ENCODE peak calls at places on chromosome 10, in ten cellular contexts. M is colonic mucosa, Z is cardiac muscle cell, J is fibroblast of mammary gland, C is HFF-Myc, O is PC-3, H is NB4, V is choroid plexus epithelial cell, B is astrocyte of the spinal cord, X is right lobe of liver. P is an unnamed sample.

GRCh38 chr10:99654791-99655190 is 4.5 kb upstream of the ENTPD7 start:
- DNase-seq in M (no peak), Z (no peak), C (no peak), J (no peak), B (no peak), O (peak), H (no peak), X (no peak), V (no peak), P (no peak)

GRCh38 chr10:32600317-32600716 is 154.4 kb downstream of the CCDC7 start:
- DNase-seq in C (no peak), M (no peak), O (no peak), X (no peak), J (no peak), B (no peak), H (no peak), V (no peak), Z (no peak), P (no peak)

GRCh38 chr10:93921338-93921737 is 27.6 kb downstream of the SLC35G1 start:
- DNase-seq in O (no peak), B (no peak), H (peak), J (no peak), M (peak), V (no peak), C (no peak), X (peak), Z (no peak), P (no peak)

GRCh38 chr10:94012834-94013830 is 19.4 kb downstream of the PLCE1 start:
- DNase-seq in H (no peak), X (no peak), M (no peak), Z (no peak), C (no peak), O (peak), V (no peak), J (peak), B (no peak), P (no peak)

GRCh38 chr10:124259139-124259825 is 159.4 kb downstream of the OAT start:
- DNase-seq in C (no peak), V (peak), B (no peak), X (no peak), M (no peak), Z (peak), H (peak), J (no peak), O (peak), P (no peak)

GRCh38 chr10:23194966-23195845 is 3.1 kb downstream of the PTF1A start:
- DNase-seq in V (no peak), Z (no peak), M (no peak), J (no peak), B (no peak), O (no peak), C (no peak), H (no peak), X (no peak), P (no peak)

GRCh38 chr10:99966306-99966705 is 43.4 kb downstream of the DNMBP start:
- DNase-seq in M (no peak), V (peak), B (peak), H (no peak), X (no peak), O (peak), C (peak), J (peak), Z (peak), P (peak)

GRCh38 chr10:125189162-125189561 is 28.8 kb upstream of the CTBP2 start:
- DNase-seq in J (no peak), C (no peak), M (no peak), V (no peak), O (no peak), Z (no peak), B (no peak), H (no peak), X (no peak), P (no peak)

GRCh38 chr10:124364674-124365073 is 54.0 kb downstream of the OAT start:
- DNase-seq in C (no peak), M (no peak), J (no peak), H (no peak), O (no peak), X (no peak), B (no peak), V (no peak), Z (no peak), P (no peak)

GRCh38 chr10:50438049-50438936 is 185.5 kb downstream of the SGMS1 start:
- DNase-seq in V (no peak), C (no peak), M (no peak), H (peak), X (no peak), O (no peak), B (no peak), Z (no peak), J (no peak), P (no peak)

GRCh38 chr10:52232561-52233350 is 81.3 kb upstream of the DKK1 start:
- DNase-seq in J (no peak), C (no peak), O (peak), H (peak), B (no peak), M (peak), V (peak), Z (peak), X (no peak), P (no peak)

GRCh38 chr10:46541735-46542566 is 14.5 kb downstream of the GPRIN2 start:
- DNase-seq in X (peak), O (no peak), H (no peak), Z (no peak), M (no peak), J (no peak), C (no peak), V (no peak), B (no peak), P (no peak)

GRCh38 chr10:12716042-12716441 is 285.5 kb downstream of the CCDC3 start:
- DNase-seq in V (no peak), C (no peak), X (no peak), M (no peak), O (no peak), B (no peak), Z (no peak), H (no peak), J (no peak), P (no peak)

GRCh38 chr10:12721334-12721733 is 280.2 kb downstream of the CCDC3 start:
- DNase-seq in V (no peak), Z (no peak), B (no peak), M (no peak), C (no peak), H (no peak), X (no peak), O (no peak), J (no peak), P (no peak)

GRCh38 chr10:12720217-12720981 is 281.1 kb downstream of the CCDC3 start:
- DNase-seq in J (peak), M (peak), X (peak), C (no peak), O (peak), V (peak), B (peak), H (peak), Z (peak), P (peak)

GRCh38 chr10:12719365-12719764 is 282.1 kb downstream of the CCDC3 start:
- DNase-seq in M (peak), X (peak), C (no peak), O (peak), H (peak), B (no peak), V (peak), J (peak), Z (peak), P (no peak)

GRCh38 chr10:12717981-12718707 is 283.4 kb downstream of the CCDC3 start:
- DNase-seq in J (peak), V (peak), B (peak), C (no peak), H (no peak), O (peak), Z (peak), M (no peak), X (no peak), P (no peak)
- TF ChIP-seq CTCF in J (no peak), V (peak), B (no peak), C (no peak), H (no peak), O (peak), Z (peak), M (no peak), X (peak), P (peak)

GRCh38 chr10:97075961-97076525 is 109.7 kb downstream of the SLIT1 start:
- DNase-seq in J (no peak), X (no peak), V (no peak), M (no peak), B (no peak), C (no peak), H (no peak), O (no peak), Z (no peak), P (no peak)
- H3K4me3 ChIP-seq in J (no peak), X (no peak), V (no peak), M (no peak), B (no peak), C (no peak), H (no peak), O (no peak), Z (no peak), P (no peak)

DNA sequence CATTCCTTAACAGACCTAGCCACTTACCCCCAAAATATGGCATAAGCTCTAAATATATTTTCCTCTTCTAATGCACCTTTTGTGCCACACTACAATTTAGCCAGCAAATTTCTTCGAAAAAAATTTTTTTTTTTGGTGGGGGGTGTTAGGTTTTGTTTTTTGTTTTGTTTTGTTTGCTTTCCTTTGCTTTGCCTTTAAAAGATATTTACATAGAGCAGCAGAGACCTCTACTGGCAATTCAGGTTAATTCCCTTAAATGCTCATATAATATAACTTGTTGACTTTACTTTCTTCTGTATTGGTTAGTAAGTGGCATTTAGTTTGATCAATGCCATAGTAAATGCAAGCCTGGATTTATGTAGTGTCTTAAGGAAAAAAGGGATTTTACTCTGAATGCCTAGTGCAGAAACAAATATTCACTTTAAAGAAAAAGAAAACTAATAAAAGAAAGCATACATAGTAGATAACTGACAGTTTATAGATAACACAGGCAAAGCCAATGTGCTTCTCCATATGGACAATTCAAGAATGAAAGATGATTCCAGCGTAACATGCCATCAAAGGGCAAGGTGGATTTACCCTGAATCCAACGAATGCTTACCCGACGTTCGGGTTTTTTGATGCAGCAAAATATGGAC is 1250.6 kb downstream of the GATA3 start:
- DNase-seq in O (peak), V (peak), X (no peak), B (peak), C (no peak), J (peak), M (no peak), Z (peak), H (peak), P (no peak)
- TF ChIP-seq CTCF in O (peak), V (peak), X (peak), B (peak), C (peak), J (peak), M (no peak), Z (peak), H (peak), P (peak)

DNA sequence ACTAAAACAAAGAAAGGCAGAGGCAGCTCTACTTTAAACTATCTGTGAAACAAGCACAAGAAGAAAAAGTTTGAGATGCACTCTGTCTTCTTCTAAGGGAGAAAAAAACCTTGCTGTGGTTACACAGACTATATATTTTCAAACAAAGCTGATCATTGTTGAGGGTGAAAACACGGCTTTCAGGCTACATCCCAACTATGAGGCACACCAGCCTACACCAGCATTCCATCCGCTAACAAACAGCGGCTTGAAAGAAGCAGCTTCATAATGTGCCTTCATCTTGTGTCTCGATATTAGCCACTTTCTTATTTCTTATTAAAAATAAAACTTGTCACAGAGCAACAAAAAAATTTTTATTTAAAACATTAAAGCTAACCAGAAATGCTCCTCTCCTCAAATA is 79.1 kb downstream of the USP6NL start:
- DNase-seq in H (no peak), X (no peak), J (peak), Z (peak), O (no peak), V (peak), M (no peak), C (no peak), B (peak), P (no peak)
- H3K4me3 ChIP-seq in H (no peak), X (no peak), J (no peak), Z (no peak), O (no peak), V (peak), M (no peak), C (no peak), B (no peak), P (no peak)

GRCh38 chr10:6667679-6668270 is 87.7 kb upstream of the PRKCQ start:
- DNase-seq in X (no peak), B (peak), Z (peak), M (peak), O (peak), J (peak), C (peak), V (peak), H (peak), P (peak)
- TF ChIP-seq CTCF in X (peak), B (peak), Z (peak), M (peak), O (peak), J (peak), C (peak), V (peak), H (peak), P (peak)

GRCh38 chr10:127041561-127041960 is 136.3 kb downstream of the DOCK1 start:
- DNase-seq in Z (peak), O (peak), C (peak), J (peak), H (no peak), M (peak), V (peak), X (no peak), B (peak), P (no peak)
- H3K4me3 ChIP-seq in Z (no peak), O (no peak), C (no peak), J (no peak), H (no peak), M (no peak), V (no peak), X (no peak), B (no peak), P (no peak)

GRCh38 chr10:57657164-57657765 is 610.4 kb downstream of the IPMK start:
- DNase-seq in B (peak), V (peak), Z (peak), X (peak), M (peak), J (peak), H (peak), O (peak), C (peak), P (peak)
- TF ChIP-seq CTCF in B (peak), V (peak), Z (peak), X (peak), M (peak), J (peak), H (peak), O (peak), C (peak), P (peak)

P was measured in epithelial cell of proximal tubule.